ENCODE peak calls at places on chromosomes 3 and 15, in six cellular contexts. C is uterus, W is GM23338, O is ovary, K is MM.1S, Z is right cardiac atrium. N is an unnamed sample.

GRCh38 chr15:36497903-36498302 is 81.5 kb upstream of the CDIN1 start:
- DNase-seq in O (no peak), K (no peak), Z (no peak), C (no peak), W (no peak), N (no peak)

GRCh38 chr15:66803182-66803729 is 101.2 kb downstream of the SMAD6 start:
- DNase-seq in O (peak), C (peak), K (no peak), W (peak), Z (peak), N (peak)

GRCh38 chr3:9503283-9503682 is 50.3 kb downstream of the LHFPL4 start:
- DNase-seq in C (peak), O (peak), Z (peak), K (peak), W (peak), N (peak)

GRCh38 chr3:30915782-30916181 is 21.3 kb upstream of the GADL1 start:
- DNase-seq in Z (no peak), K (no peak), O (no peak), C (no peak), W (no peak), N (no peak)

GRCh38 chr3:74000715-74001114 is 376.0 kb upstream of the PDZRN3 start:
- DNase-seq in K (no peak), Z (no peak), W (no peak), O (no peak), C (no peak), N (no peak)

GRCh38 chr3:149886957-149887356 is 73.9 kb downstream of the RNF13 start:
- DNase-seq in Z (no peak), C (no peak), W (peak), K (no peak), O (no peak), N (no peak)

GRCh38 chr3:151709847-151710246 is 23.9 kb upstream of the AADACL2 start:
- DNase-seq in W (no peak), Z (no peak), K (no peak), C (no peak), O (no peak), N (no peak)

GRCh38 chr15:39358441-39359041 is 222.3 kb upstream of the THBS1 start:
- DNase-seq in Z (peak), W (no peak), K (no peak), C (peak), O (peak), N (peak)

GRCh38 chr15:92840149-92840548 is 60.0 kb upstream of the CHD2 start:
- DNase-seq in Z (no peak), K (no peak), O (no peak), C (no peak), W (no peak), N (no peak)

GRCh38 chr15:66946578-66947164 is 118.7 kb upstream of the SMAD3 start:
- DNase-seq in O (peak), W (peak), Z (peak), C (peak), K (peak), N (no peak)

GRCh38 chr15:39918688-39919385 is 1.2 kb downstream of the GPR176 start:
- DNase-seq in W (no peak), Z (no peak), C (no peak), O (no peak), K (no peak), N (peak)

GRCh38 chr3:119746423-119746822 is 35.5 kb upstream of the NR1I2 start:
- DNase-seq in W (peak), O (no peak), K (no peak), C (no peak), Z (no peak), N (no peak)

GRCh38 chr15:48040166-48040817 is 80.5 kb upstream of the SLC24A5 start:
- DNase-seq in O (no peak), K (peak), W (no peak), Z (no peak), C (no peak), N (peak)

GRCh38 chr3:45043715-45044299 is 17.7 kb downstream of the CLEC3B start:
- DNase-seq in Z (no peak), W (no peak), O (no peak), K (no peak), C (no peak), N (peak)

GRCh38 chr3:42508562-42508961 is 6.1 kb downstream of the VIPR1 start:
- DNase-seq in W (no peak), K (no peak), Z (no peak), C (no peak), O (no peak), N (no peak)

GRCh38 chr3:67947808-67948508 is 293.5 kb upstream of the SUCLG2 start:
- DNase-seq in Z (no peak), W (peak), K (peak), O (no peak), C (no peak), N (no peak)

GRCh38 chr3:152304160-152304559 is 35.4 kb downstream of the MBNL1 start:
- DNase-seq in Z (no peak), K (no peak), W (no peak), C (no peak), O (no peak), N (no peak)

GRCh38 chr15:94297543-94297942 is 66.2 kb downstream of the MCTP2 start:
- DNase-seq in C (no peak), K (no peak), W (no peak), O (no peak), Z (no peak), N (no peak)

GRCh38 chr15:26179906-26180305 is 316.8 kb upstream of the ATP10A start:
- DNase-seq in K (no peak), O (no peak), W (peak), C (no peak), Z (no peak), N (no peak)

GRCh38 chr3:122932251-122932967 is 95.2 kb downstream of the SEMA5B start:
- DNase-seq in W (no peak), Z (no peak), O (no peak), K (no peak), C (no peak), N (no peak)

GRCh38 chr3:81173514-81173913 is 587.9 kb downstream of the GBE1 start:
- DNase-seq in W (peak), O (no peak), C (no peak), Z (no peak), K (no peak), N (no peak)

GRCh38 chr15:32682569-32682968 is 35.2 kb upstream of the GREM1 start:
- DNase-seq in Z (no peak), W (no peak), O (no peak), K (no peak), C (no peak), N (peak)

GRCh38 chr3:184321666-184322065 is 7.3 kb downstream of the EIF4G1 start:
- DNase-seq in K (no peak), W (no peak), O (no peak), Z (no peak), C (no peak), N (no peak)

GRCh38 chr3:37861540-37862051 is at the start of gene CTDSPL:
- DNase-seq in K (peak), O (peak), Z (peak), W (peak), C (peak), N (no peak)

GRCh38 chr15:36831125-36831914 is 251.9 kb downstream of the CDIN1 start:
- DNase-seq in Z (no peak), O (no peak), K (no peak), C (no peak), W (no peak), N (no peak)

GRCh38 chr3:58150800-58151199 is 60.0 kb downstream of the DNASE1L3 start:
- DNase-seq in C (no peak), K (no peak), O (no peak), Z (no peak), W (no peak), N (peak)

GRCh38 chr3:167736264-167736787 is 805 bp downstream of the SERPINI1 start:
- DNase-seq in O (no peak), C (no peak), W (no peak), K (no peak), Z (no peak), N (no peak)
- H3K4me3 ChIP-seq in O (peak), C (peak), W (peak), K (peak), Z (peak), N (peak)

DNA sequence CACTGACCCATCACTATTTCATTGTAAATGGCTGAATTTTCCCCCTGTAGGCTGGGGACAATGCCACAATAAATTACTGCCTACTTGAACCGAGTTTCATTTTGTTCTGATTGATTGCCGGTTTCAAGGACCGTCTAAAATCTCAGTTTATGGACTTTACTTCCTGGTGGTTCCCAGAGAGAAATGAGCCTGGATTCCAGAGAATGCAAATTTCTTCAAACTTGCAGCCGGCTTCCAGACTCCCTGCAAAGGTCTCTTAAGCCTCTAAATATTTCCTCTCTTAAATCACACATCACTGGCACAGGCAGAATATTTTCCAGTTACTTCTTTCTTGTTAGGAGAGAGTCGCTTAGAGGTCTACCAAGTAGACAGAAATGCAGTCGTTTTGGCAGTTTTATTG is 284.3 kb upstream of the NR2E3 start:
- DNase-seq in W (peak), K (no peak), O (no peak), Z (no peak), C (no peak), N (peak)
- H3K4me3 ChIP-seq in W (no peak), K (no peak), O (no peak), Z (no peak), C (no peak), N (no peak)

DNA sequence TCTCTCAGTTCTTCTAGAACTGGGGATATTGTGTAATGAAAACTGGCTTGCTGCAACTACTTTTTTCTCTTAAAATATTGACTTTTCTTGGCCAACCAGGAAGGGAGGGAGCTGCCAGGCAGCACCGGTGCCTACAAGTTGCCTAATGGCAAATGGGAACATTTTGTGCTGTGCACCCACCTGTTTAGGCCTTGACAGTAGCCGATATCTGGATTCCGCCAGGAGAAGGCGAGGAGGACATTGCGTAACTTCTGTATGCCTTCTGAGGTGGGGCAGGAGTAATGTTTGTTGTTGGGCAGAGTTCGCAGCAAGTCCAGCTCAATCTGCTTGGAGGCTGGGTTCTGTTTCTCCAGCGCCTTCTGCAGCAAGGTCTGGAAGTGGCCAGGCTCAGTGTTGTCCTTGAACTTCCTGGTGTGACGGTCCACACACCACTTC is 64.9 kb downstream of the TBC1D2B start:
- DNase-seq in O (peak), W (no peak), K (no peak), C (no peak), Z (no peak), N (no peak)
- H3K4me3 ChIP-seq in O (no peak), W (no peak), K (no peak), C (no peak), Z (no peak), N (no peak)

GRCh38 chr3:14150078-14150477 is 25.2 kb downstream of the TMEM43 start:
- DNase-seq in K (no peak), W (no peak), O (no peak), Z (no peak), C (no peak), N (no peak)

GRCh38 chr3:14152233-14152962 is 26.0 kb downstream of the XPC start:
- DNase-seq in C (no peak), K (peak), W (peak), O (no peak), Z (no peak), N (no peak)

GRCh38 chr3:14152963-14153355 is 25.4 kb downstream of the XPC start:
- DNase-seq in C (no peak), Z (no peak), K (no peak), O (no peak), W (no peak), N (no peak)

GRCh38 chr3:14150491-14151230 is 25.8 kb downstream of the TMEM43 start:
- DNase-seq in K (no peak), W (no peak), Z (no peak), C (no peak), O (no peak), N (no peak)

DNA sequence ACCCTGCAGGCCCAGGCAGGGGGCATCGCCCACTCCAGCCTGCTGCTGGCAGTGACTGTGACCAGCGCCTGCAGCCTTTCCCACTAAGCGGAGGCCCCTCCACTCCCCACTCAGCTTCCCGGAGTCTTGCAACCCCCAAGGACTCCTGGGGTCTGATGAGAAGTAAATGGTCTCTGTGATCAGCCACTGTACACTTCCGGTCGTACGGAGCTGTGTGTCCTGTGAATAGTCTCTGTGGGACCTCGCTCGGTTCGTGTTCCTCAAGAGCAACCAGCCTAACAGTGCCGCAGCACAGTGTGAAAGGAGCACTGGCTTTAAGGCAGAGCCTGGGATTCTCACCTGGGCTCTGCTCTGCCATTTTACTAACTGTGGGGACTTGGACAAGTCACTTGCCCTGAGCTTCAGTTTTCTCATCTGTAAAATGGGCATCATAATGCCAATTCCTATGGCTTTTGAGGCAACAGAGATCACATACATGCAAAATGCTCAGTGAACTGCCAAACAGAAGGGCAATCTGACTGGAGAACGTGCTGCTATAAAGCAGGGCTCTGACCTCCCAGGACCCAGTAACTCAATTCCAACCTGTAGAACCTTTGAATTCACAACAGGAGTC is 26.7 kb downstream of the TMEM43 start:
- DNase-seq in Z (no peak), W (no peak), O (no peak), C (no peak), K (no peak), N (no peak)
- H3K4me3 ChIP-seq in Z (no peak), W (no peak), O (no peak), C (no peak), K (no peak), N (no peak)

GRCh38 chr3:191985691-191986090 is 524.7 kb downstream of the PYDC2 start:
- DNase-seq in Z (no peak), O (no peak), W (no peak), C (no peak), K (no peak), N (no peak)

GRCh38 chr3:191982481-191982880 is 521.5 kb downstream of the PYDC2 start:
- DNase-seq in C (no peak), O (no peak), K (no peak), Z (no peak), W (no peak), N (no peak)

GRCh38 chr3:191980443-191980842 is 519.5 kb downstream of the PYDC2 start:
- DNase-seq in Z (no peak), W (no peak), K (no peak), C (no peak), O (no peak), N (no peak)
- H3K4me3 ChIP-seq in Z (no peak), W (no peak), K (no peak), C (no peak), O (no peak), N (no peak)

DNA sequence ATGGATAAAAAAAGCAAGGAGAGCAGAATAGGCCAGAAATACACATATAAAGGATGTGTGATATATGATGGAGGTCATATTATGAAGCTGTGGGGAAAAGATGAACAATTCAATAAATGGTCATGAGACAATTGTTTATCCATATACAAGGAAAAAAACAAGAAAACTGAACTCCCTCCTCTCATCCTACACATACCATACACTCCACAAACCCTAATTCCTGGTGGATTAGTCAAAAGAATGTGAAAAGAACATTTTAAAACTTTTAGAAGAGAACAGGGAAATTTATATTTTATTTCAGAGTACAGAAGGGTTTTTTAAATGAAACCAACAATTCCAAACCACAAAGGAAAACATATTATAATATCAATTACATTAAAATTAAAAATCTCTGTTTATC is 34.5 kb upstream of the NR2E3 start:
- DNase-seq in C (no peak), W (no peak), O (no peak), Z (no peak), K (no peak), N (no peak)
- H3K4me3 ChIP-seq in C (no peak), W (no peak), O (no peak), Z (no peak), K (no peak), N (no peak)

GRCh38 chr15:63512148-63512547 is 7.8 kb downstream of the USP3 start:
- DNase-seq in C (no peak), K (no peak), Z (no peak), O (no peak), W (no peak), N (no peak)

GRCh38 chr15:63507878-63508818 is 3.8 kb downstream of the USP3 start:
- DNase-seq in C (no peak), W (no peak), Z (no peak), O (no peak), K (no peak), N (no peak)

GRCh38 chr15:63509933-63510547 is 5.6 kb downstream of the USP3 start:
- DNase-seq in K (no peak), Z (no peak), C (no peak), W (no peak), O (no peak), N (no peak)

GRCh38 chr15:63509056-63509696 is 4.8 kb downstream of the USP3 start:
- DNase-seq in O (no peak), K (no peak), Z (no peak), C (no peak), W (no peak), N (no peak)

GRCh38 chr15:63510548-63510940 is 6.2 kb downstream of the USP3 start:
- DNase-seq in O (no peak), W (no peak), Z (no peak), C (no peak), K (no peak), N (no peak)
- H3K4me3 ChIP-seq in O (no peak), W (no peak), Z (no peak), C (no peak), K (no peak), N (no peak)

DNA sequence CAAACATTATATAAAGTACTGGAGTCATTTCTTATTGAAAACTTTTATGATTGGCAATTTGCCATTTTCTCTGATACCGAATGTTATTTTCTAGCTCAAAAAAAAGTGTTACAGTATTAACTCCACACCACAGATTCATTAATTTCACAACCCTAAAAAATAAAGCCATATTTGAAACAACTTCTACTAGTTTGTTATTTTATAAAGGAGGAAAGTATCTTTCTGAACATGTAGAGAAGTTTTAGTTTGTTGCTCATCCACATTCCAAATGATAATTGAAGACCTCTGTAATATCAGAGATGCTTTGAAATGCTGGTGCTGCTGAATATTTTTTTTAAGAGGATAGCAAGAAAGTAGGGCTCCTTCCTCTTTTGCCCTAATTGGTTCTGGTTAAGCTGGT is 2.0 kb downstream of the VGLL3 start:
- DNase-seq in Z (no peak), C (no peak), O (no peak), W (no peak), K (no peak), N (no peak)
- H3K4me3 ChIP-seq in Z (peak), C (peak), O (peak), W (no peak), K (no peak), N (peak)

N was measured in retinal pigment epithelial cell.